ENCODE peak calls at places on chromosome 7, in nine cellular contexts. F, T, I, M, B, U, V, L and Y are unnamed samples.

GRCh38 chr7:123437447-123437995 is 96.9 kb downstream of the IQUB start:
- DNase-seq in F (no peak), T (no peak), I (no peak), M (no peak), B (no peak), U (no peak), V (no peak), L (no peak), Y (no peak)

GRCh38 chr7:151829707-151830106 is 47.2 kb downstream of the PRKAG2 start:
- DNase-seq in F (no peak), T (no peak), I (no peak), M (no peak), B (no peak), U (no peak), V (no peak), L (peak), Y (no peak)

GRCh38 chr7:128053991-128054390 is 22.8 kb upstream of the LRRC4 start:
- DNase-seq in F (no peak), T (no peak), I (no peak), M (no peak), B (no peak), U (no peak), V (no peak), L (no peak), Y (no peak)

GRCh38 chr7:84997626-84998025 is 189.2 kb downstream of the SEMA3D start:
- DNase-seq in F (no peak), T (no peak), I (no peak), M (no peak), B (no peak), U (no peak), V (no peak), L (no peak), Y (no peak)

GRCh38 chr7:130986271-130986690 is 252.3 kb upstream of the KLF14 start:
- DNase-seq in F (no peak), T (no peak), I (no peak), M (peak), B (no peak), U (no peak), V (no peak), L (no peak), Y (no peak)

GRCh38 chr7:153503093-153503492 is 549.1 kb upstream of the DPP6 start:
- DNase-seq in F (no peak), T (no peak), I (no peak), M (no peak), B (no peak), U (no peak), V (no peak), L (no peak), Y (no peak)

GRCh38 chr7:156459582-156459981 is 181.0 kb upstream of the RNF32 start:
- DNase-seq in F (no peak), T (no peak), I (no peak), M (no peak), B (no peak), U (no peak), V (no peak), L (no peak), Y (no peak)

GRCh38 chr7:94701555-94701973 is 45.6 kb upstream of the SGCE start:
- DNase-seq in F (peak), T (no peak), I (no peak), M (no peak), B (no peak), U (no peak), V (no peak), L (no peak), Y (no peak)

GRCh38 chr7:94972296-94972695 is 64.9 kb downstream of the PPP1R9A start:
- DNase-seq in F (peak), T (no peak), I (no peak), M (no peak), B (no peak), U (no peak), V (peak), L (no peak), Y (peak)

GRCh38 chr7:31003097-31003496 is 39.3 kb downstream of the GHRHR start:
- DNase-seq in F (no peak), T (no peak), I (no peak), M (no peak), B (no peak), U (no peak), V (no peak), L (no peak), Y (no peak)

GRCh38 chr7:100584677-100585510 is 1.0 kb downstream of the LRCH4 start:
- DNase-seq in F (peak), T (peak), I (no peak), M (peak), B (peak), U (peak), V (peak), L (no peak), Y (peak)

GRCh38 chr7:118918556-118918955 is 694.1 kb downstream of the ANKRD7 start:
- DNase-seq in F (no peak), T (no peak), I (no peak), M (no peak), B (no peak), U (no peak), V (peak), L (no peak), Y (no peak)

GRCh38 chr7:121002755-121003114 is 14.2 kb downstream of the CPED1 start:
- DNase-seq in F (no peak), T (no peak), I (no peak), M (no peak), B (no peak), U (no peak), V (no peak), L (no peak), Y (no peak)

GRCh38 chr7:130654850-130655249 is 13.7 kb downstream of the COPG2 start:
- DNase-seq in F (no peak), T (no peak), I (no peak), M (no peak), B (no peak), U (no peak), V (no peak), L (no peak), Y (no peak)

GRCh38 chr7:24703296-24703695 is 54.0 kb downstream of the GSDME start:
- DNase-seq in F (no peak), T (no peak), I (no peak), M (no peak), B (no peak), U (no peak), V (no peak), L (no peak), Y (no peak)

GRCh38 chr7:135919071-135919841 is 57.9 kb downstream of the MTPN start:
- DNase-seq in F (no peak), T (no peak), I (no peak), M (no peak), B (no peak), U (no peak), V (no peak), L (no peak), Y (no peak)

GRCh38 chr7:5665106-5666025 is 116.1 kb downstream of the RNF216 start:
- DNase-seq in F (peak), T (no peak), I (peak), M (peak), B (no peak), U (peak), V (peak), L (no peak), Y (peak)

GRCh38 chr7:29557954-29558353 is 5.7 kb upstream of the PRR15 start:
- DNase-seq in F (no peak), T (no peak), I (no peak), M (no peak), B (no peak), U (peak), V (no peak), L (no peak), Y (no peak)

GRCh38 chr7:25028370-25028971 is 48.5 kb upstream of the OSBPL3 start:
- DNase-seq in F (peak), T (no peak), I (no peak), M (peak), B (peak), U (peak), V (peak), L (no peak), Y (no peak)

GRCh38 chr7:150396426-150397375 is 17.6 kb downstream of the ZNF775 start:
- DNase-seq in F (no peak), T (peak), I (no peak), M (no peak), B (no peak), U (peak), V (no peak), L (peak), Y (no peak)

GRCh38 chr7:112556633-112557032 is 75.8 kb downstream of the LSMEM1 start:
- DNase-seq in F (no peak), T (no peak), I (no peak), M (peak), B (peak), U (no peak), V (no peak), L (no peak), Y (no peak)

GRCh38 chr7:116097365-116098009 is 66.9 kb upstream of the TFEC start:
- DNase-seq in F (peak), T (no peak), I (no peak), M (no peak), B (peak), U (no peak), V (peak), L (no peak), Y (no peak)